ENCODE peak calls at places on chromosomes 2 and 18, in nine cellular contexts. X is breast epithelium, U is stomach, N is HCT116, F is heart left ventricle, T is IMR-90, C is gastrocnemius medialis, V is A549, S is sigmoid colon. H is an unnamed sample.

GRCh38 chr18:63138469-63139340 is 180.9 kb downstream of the BCL2 start:
- DNase-seq in V (no peak), C (peak; percentile 46), N (no peak), F (no peak), T (no peak), U (no peak), S (no peak), X (no peak), H (no peak)

GRCh38 chr2:235594041-235594440 is 100.2 kb downstream of the AGAP1 start:
- DNase-seq in F (no peak), N (peak; percentile 71), S (no peak), X (no peak), C (no peak), T (peak; percentile 89), U (no peak), V (peak; percentile 35), H (no peak)

GRCh38 chr2:39587641-39588040 is 78.1 kb upstream of the TMEM178A start:
- DNase-seq in T (no peak), U (no peak), S (no peak), C (no peak), V (no peak), X (no peak), N (no peak), F (no peak), H (no peak)

GRCh38 chr2:172833898-172834297 is 98.3 kb downstream of the RAPGEF4 start:
- DNase-seq in T (peak; percentile 64), F (no peak), S (no peak), V (no peak), N (no peak), U (no peak), C (no peak), X (no peak), H (no peak)

GRCh38 chr18:76273036-76273545 is 222.0 kb downstream of the ZNF516 start:
- DNase-seq in X (no peak), V (no peak), N (no peak), U (no peak), F (no peak), S (no peak), T (no peak), C (no peak), H (no peak)

GRCh38 chr2:85765081-85765731 is 11.4 kb downstream of the ATOH8 start:
- DNase-seq in S (no peak), C (no peak), X (no peak), U (no peak), T (no peak), V (no peak), F (no peak), N (no peak), H (no peak)

GRCh38 chr2:40823465-40823864 is 371.6 kb upstream of the SLC8A1 start:
- DNase-seq in N (no peak), T (no peak), X (no peak), F (no peak), U (no peak), C (no peak), S (no peak), V (no peak), H (no peak)

GRCh38 chr2:208101716-208102631 is 22.4 kb downstream of the CRYGD start:
- DNase-seq in U (no peak), T (peak; percentile 18), S (no peak), C (no peak), N (peak; percentile 39), V (no peak), X (no peak), F (no peak), H (no peak)

GRCh38 chr2:161335626-161336025 is 27.4 kb downstream of the PSMD14 start:
- DNase-seq in T (no peak), X (no peak), U (no peak), N (no peak), F (no peak), S (no peak), V (no peak), C (no peak), H (no peak)

GRCh38 chr2:191165190-191165643 is 14.4 kb upstream of the STAT4 start:
- DNase-seq in C (no peak), U (no peak), T (peak; percentile 72), F (no peak), S (no peak), N (peak; percentile 36), X (no peak), V (peak; percentile 42), H (no peak)

GRCh38 chr2:153509133-153509532 is 30.6 kb upstream of the RPRM start:
- DNase-seq in V (no peak), U (no peak), S (no peak), N (no peak), F (no peak), T (no peak), C (no peak), X (no peak), H (no peak)

GRCh38 chr2:24763843-24764242 is 29.3 kb downstream of the PTRHD1 start:
- DNase-seq in X (no peak), S (no peak), F (no peak), V (no peak), N (no peak), U (no peak), T (no peak), C (no peak), H (no peak)

GRCh38 chr2:210577263-210578071 is 21.1 kb downstream of the CPS1 start:
- DNase-seq in T (peak; percentile 59), F (no peak), C (no peak), U (no peak), S (no peak), X (no peak), V (peak; percentile 18), N (peak; percentile 33), H (no peak)

GRCh38 chr2:12151716-12152115 is 405.3 kb downstream of the LPIN1 start:
- DNase-seq in S (no peak), C (no peak), N (no peak), U (no peak), X (no peak), F (no peak), V (no peak), T (no peak), H (no peak)

GRCh38 chr2:11746807-11747459 is 501 bp downstream of the LPIN1 start:
- DNase-seq in V (no peak), U (peak; percentile 41), S (no peak), F (peak; percentile 36), X (no peak), C (peak; percentile 67), N (no peak), T (peak; percentile 16), H (no peak)

GRCh38 chr2:201854221-201854801 is 48.0 kb downstream of the CDK15 start:
- DNase-seq in U (no peak), T (peak; percentile 99), C (no peak), X (no peak), F (no peak), N (no peak), S (no peak), V (no peak), H (no peak)

GRCh38 chr2:231364061-231364460 is 31.4 kb upstream of the B3GNT7 start:
- DNase-seq in N (no peak), V (no peak), F (no peak), C (no peak), T (no peak), S (peak; percentile 35), X (peak; percentile 9), U (no peak), H (no peak)

GRCh38 chr2:9950521-9951271 is 797 bp upstream of the GRHL1 start:
- DNase-seq in V (peak; percentile 62), U (peak; percentile 51), S (peak; percentile 75), T (no peak), C (peak; percentile 35), N (no peak), F (peak; percentile 45), X (no peak), H (no peak)

GRCh38 chr2:176471949-176472348 is 202.7 kb downstream of the MTX2 start:
- DNase-seq in U (no peak), S (no peak), T (no peak), X (no peak), N (no peak), C (no peak), F (no peak), V (no peak), H (no peak)

GRCh38 chr2:97739893-97740245 is 26.5 kb downstream of the ZAP70 start:
- DNase-seq in T (no peak), U (no peak), V (no peak), N (no peak), X (no peak), F (no peak), S (no peak), C (no peak), H (no peak)

GRCh38 chr2:118443596-118443995 is 355.3 kb downstream of the INSIG2 start:
- DNase-seq in S (no peak), X (no peak), U (no peak), V (no peak), F (no peak), T (peak; percentile 17), C (no peak), N (no peak), H (no peak)

GRCh38 chr2:104944495-104944894 is 90.6 kb downstream of the POU3F3 start:
- DNase-seq in T (no peak), F (no peak), C (no peak), V (peak; percentile 3), X (no peak), S (no peak), N (peak; percentile 35), U (no peak), H (no peak)

GRCh38 chr2:28661589-28662001 is 90.0 kb upstream of the PPP1CB start:
- DNase-seq in F (peak; percentile 78), V (no peak), C (peak; percentile 64), T (peak; percentile 88), S (peak; percentile 95), X (no peak), U (peak; percentile 80), N (no peak), H (peak; percentile 39)
- TF ChIP-seq CTCF in F (no peak), V (no peak), C (no peak), T (no peak), S (no peak), X (no peak), U (no peak), N (no peak), H (no peak)

GRCh38 chr2:144332356-144333143 is 187.4 kb downstream of the ZEB2 start:
- DNase-seq in U (peak; percentile 89), V (peak; percentile 48), X (peak; percentile 74), C (peak; percentile 84), N (peak; percentile 66), F (peak; percentile 91), S (peak; percentile 90), T (peak; percentile 83), H (peak; percentile 67)
- TF ChIP-seq POLR2A in U (peak; percentile 5), V (peak; percentile 63), X (no peak), C (peak; percentile 52), N (no peak), F (no peak), S (no peak), T (peak; percentile 63), H (peak; percentile 45)

GRCh38 chr2:106197878-106198277 is 3.8 kb upstream of the UXS1 start:
- DNase-seq in T (peak; percentile 92), U (no peak), F (no peak), C (peak; percentile 19), V (no peak), S (no peak), N (no peak), X (no peak), H (no peak)
- H3K4me3 ChIP-seq in T (no peak overlapping the region), U (no peak overlapping the region), F (no peak overlapping the region), C (no peak overlapping the region), V (no peak overlapping the region), S (no peak overlapping the region), N (no peak overlapping the region), X (no peak overlapping the region), H (no peak overlapping the region)

DNA sequence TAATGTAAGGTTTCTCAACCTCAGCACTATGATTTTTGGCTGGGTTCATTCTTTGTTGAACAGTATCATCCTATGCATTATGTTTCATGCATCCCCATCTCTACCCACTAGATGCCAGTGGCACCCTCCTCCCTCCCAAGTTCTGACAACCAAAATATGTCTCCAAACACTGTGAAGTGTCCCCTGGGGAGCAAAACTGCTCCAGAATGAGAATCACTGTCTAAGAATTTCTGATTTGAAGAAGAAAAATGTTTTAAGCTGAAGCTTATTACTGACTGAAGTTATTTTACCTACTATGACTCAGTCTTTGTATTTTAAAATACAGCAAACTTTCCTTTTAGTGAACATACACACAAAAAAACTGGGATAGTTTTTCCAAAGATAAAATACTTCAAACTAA is 3.4 kb downstream of the THADA start:
- DNase-seq in V (no peak), N (no peak), S (no peak), C (no peak), U (no peak), F (no peak), X (no peak), T (no peak), H (no peak)
- TF ChIP-seq CTCF in V (no peak), N (no peak), S (no peak), C (no peak), U (no peak), F (no peak), X (no peak), T (no peak), H (no peak)

H was measured in tibial nerve.